ENCODE peak calls at places on chromosomes 3 and 15, in eight cellular contexts. One of them, this sample, is unnamed.

GRCh38 chr3:32175607-32176197 is 62.8 kb upstream of the CMTM8 start:
- DNase-seq in OCI-LY7: peak
- DNase-seq in left lung: no peak
- DNase-seq in LNCaP clone FGC: no peak
- DNase-seq in thoracic aorta: no peak
- DNase-seq in A673: peak
- DNase-seq in HL-60: peak
- DNase-seq in left ventricle myocardium inferior: no peak
- DNase-seq in this sample: peak

GRCh38 chr3:187291001-187291511 is 481 bp downstream of the MASP1 start:
- DNase-seq in OCI-LY7: no peak
- DNase-seq in left lung: no peak
- DNase-seq in LNCaP clone FGC: no peak
- DNase-seq in thoracic aorta: no peak
- DNase-seq in A673: no peak
- DNase-seq in HL-60: no peak
- DNase-seq in left ventricle myocardium inferior: no peak
- DNase-seq in this sample: peak

GRCh38 chr3:150451329-150452084 is 43.4 kb downstream of the TSC22D2 start:
- DNase-seq in OCI-LY7: no peak
- DNase-seq in left lung: no peak
- DNase-seq in LNCaP clone FGC: no peak
- DNase-seq in thoracic aorta: no peak
- DNase-seq in A673: no peak
- DNase-seq in HL-60: no peak
- DNase-seq in left ventricle myocardium inferior: no peak
- DNase-seq in this sample: no peak

GRCh38 chr3:194488007-194488742 is 1.4 kb upstream of the ATP13A3 start:
- DNase-seq in OCI-LY7: no peak
- DNase-seq in left lung: peak
- DNase-seq in LNCaP clone FGC: no peak
- DNase-seq in thoracic aorta: no peak
- DNase-seq in A673: no peak
- DNase-seq in HL-60: peak
- DNase-seq in left ventricle myocardium inferior: no peak
- DNase-seq in this sample: no peak

GRCh38 chr3:48278884-48279559 is 38.1 kb downstream of the ZNF589 start:
- DNase-seq in OCI-LY7: no peak
- DNase-seq in left lung: no peak
- DNase-seq in LNCaP clone FGC: no peak
- DNase-seq in thoracic aorta: no peak
- DNase-seq in A673: no peak
- DNase-seq in HL-60: no peak
- DNase-seq in left ventricle myocardium inferior: no peak
- DNase-seq in this sample: no peak

GRCh38 chr15:77440378-77440999 is 19.8 kb downstream of the HMG20A start:
- DNase-seq in OCI-LY7: no peak
- DNase-seq in left lung: no peak
- DNase-seq in LNCaP clone FGC: no peak
- DNase-seq in thoracic aorta: no peak
- DNase-seq in A673: no peak
- DNase-seq in HL-60: no peak
- DNase-seq in left ventricle myocardium inferior: no peak
- DNase-seq in this sample: peak

GRCh38 chr3:81816473-81817260 is 55.2 kb upstream of the GBE1 start:
- DNase-seq in OCI-LY7: no peak
- DNase-seq in left lung: no peak
- DNase-seq in LNCaP clone FGC: no peak
- DNase-seq in thoracic aorta: no peak
- DNase-seq in A673: no peak
- DNase-seq in HL-60: no peak
- DNase-seq in left ventricle myocardium inferior: no peak
- DNase-seq in this sample: peak

GRCh38 chr3:65583203-65583602 is 455.5 kb downstream of the MAGI1 start:
- DNase-seq in OCI-LY7: no peak
- DNase-seq in left lung: no peak
- DNase-seq in LNCaP clone FGC: no peak
- DNase-seq in thoracic aorta: no peak
- DNase-seq in A673: no peak
- DNase-seq in HL-60: no peak
- DNase-seq in left ventricle myocardium inferior: no peak
- DNase-seq in this sample: no peak

GRCh38 chr3:134476306-134476705 is 9.5 kb downstream of the ANAPC13 start:
- DNase-seq in OCI-LY7: no peak
- DNase-seq in left lung: no peak
- DNase-seq in LNCaP clone FGC: no peak
- DNase-seq in thoracic aorta: no peak
- DNase-seq in A673: no peak
- DNase-seq in HL-60: no peak
- DNase-seq in left ventricle myocardium inferior: no peak
- DNase-seq in this sample: no peak

GRCh38 chr3:39013289-39013688 is 38.5 kb downstream of the SCN11A start:
- DNase-seq in OCI-LY7: no peak
- DNase-seq in left lung: no peak
- DNase-seq in LNCaP clone FGC: no peak
- DNase-seq in thoracic aorta: no peak
- DNase-seq in A673: peak
- DNase-seq in HL-60: no peak
- DNase-seq in left ventricle myocardium inferior: no peak
- DNase-seq in this sample: peak
- H3K4me3 ChIP-seq in OCI-LY7: no peak
- H3K4me3 ChIP-seq in left lung: no peak
- H3K4me3 ChIP-seq in LNCaP clone FGC: no peak
- H3K4me3 ChIP-seq in thoracic aorta: no peak
- H3K4me3 ChIP-seq in A673: no peak
- H3K4me3 ChIP-seq in HL-60: no peak
- H3K4me3 ChIP-seq in left ventricle myocardium inferior: no peak
- H3K4me3 ChIP-seq in this sample: no peak

GRCh38 chr3:129442947-129443346 is 2.9 kb downstream of the IFT122 start:
- DNase-seq in OCI-LY7: no peak
- DNase-seq in left lung: no peak
- DNase-seq in LNCaP clone FGC: no peak
- DNase-seq in thoracic aorta: no peak
- DNase-seq in A673: no peak
- DNase-seq in HL-60: no peak
- DNase-seq in left ventricle myocardium inferior: no peak
- DNase-seq in this sample: no peak
- TF ChIP-seq CTCF in OCI-LY7: no peak
- TF ChIP-seq CTCF in left lung: no peak
- TF ChIP-seq CTCF in LNCaP clone FGC: no peak
- TF ChIP-seq CTCF in thoracic aorta: no peak
- TF ChIP-seq CTCF in A673: no peak
- TF ChIP-seq CTCF in HL-60: no peak
- TF ChIP-seq CTCF in left ventricle myocardium inferior: no peak
- TF ChIP-seq CTCF in this sample: no peak

GRCh38 chr15:41970456-41970855 is 1.9 kb downstream of the EHD4 start:
- DNase-seq in OCI-LY7: peak
- DNase-seq in left lung: no peak
- DNase-seq in LNCaP clone FGC: no peak
- DNase-seq in thoracic aorta: no peak
- DNase-seq in A673: no peak
- DNase-seq in HL-60: no peak
- DNase-seq in left ventricle myocardium inferior: no peak
- DNase-seq in this sample: no peak
- H3K4me3 ChIP-seq in OCI-LY7: peak
- H3K4me3 ChIP-seq in left lung: peak
- H3K4me3 ChIP-seq in LNCaP clone FGC: no peak
- H3K4me3 ChIP-seq in thoracic aorta: peak
- H3K4me3 ChIP-seq in A673: peak
- H3K4me3 ChIP-seq in HL-60: no peak
- H3K4me3 ChIP-seq in left ventricle myocardium inferior: peak
- H3K4me3 ChIP-seq in this sample: peak

GRCh38 chr3:170418422-170419300 is at the start of gene CLDN11:
- DNase-seq in OCI-LY7: no peak
- DNase-seq in left lung: no peak
- DNase-seq in LNCaP clone FGC: no peak
- DNase-seq in thoracic aorta: no peak
- DNase-seq in A673: peak
- DNase-seq in HL-60: no peak
- DNase-seq in left ventricle myocardium inferior: peak
- DNase-seq in this sample: peak
- TF ChIP-seq CTCF in OCI-LY7: no peak
- TF ChIP-seq CTCF in left lung: no peak
- TF ChIP-seq CTCF in LNCaP clone FGC: no peak
- TF ChIP-seq CTCF in thoracic aorta: no peak
- TF ChIP-seq CTCF in A673: no peak
- TF ChIP-seq CTCF in HL-60: no peak
- TF ChIP-seq CTCF in left ventricle myocardium inferior: no peak
- TF ChIP-seq CTCF in this sample: peak

This sample was measured in foreskin fibroblast.